ENCODE peak calls at places on chromosome 7, in eight cellular contexts. T is H54; X is ELR; I is activated CD8-positive, alpha-beta memory T cell treated with anti-CD3 and anti-CD28 coated beads for 4 hours; P is NK-92 treated with Interleukin-12 subunit alpha and Interleukin-12 subunit beta, amount 100 ng/mL, for 24 hours; Q is progenitor cell of endocrine pancreas; M is breast epithelium; Z is midbrain. V is an unnamed sample.

GRCh38 chr7:20514364-20514763 is 101.1 kb upstream of the ABCB5 start:
- DNase-seq in Q (no peak), P (no peak), M (no peak), X (peak; percentile 0), Z (peak; percentile 43), I (no peak), T (peak; percentile 27), V (no peak)

GRCh38 chr7:94559972-94560371 is 50.4 kb downstream of the CASD1 start:
- DNase-seq in T (no peak), Z (no peak), X (no peak), I (no peak), Q (no peak), P (no peak), M (no peak), V (no peak)

GRCh38 chr7:137164251-137164650 is 179.3 kb downstream of the PTN start:
- DNase-seq in I (no peak), Z (no peak), T (no peak), Q (no peak), X (no peak), P (no peak), M (no peak), V (no peak)

GRCh38 chr7:157426463-157427301 is 89.9 kb downstream of the DNAJB6 start:
- DNase-seq in T (no peak), M (no peak), I (no peak), X (no peak), P (no peak), Q (no peak), Z (no peak), V (no peak)

GRCh38 chr7:114864278-114864677 is 57.6 kb upstream of the MDFIC start:
- DNase-seq in I (no peak), Q (no peak), M (no peak), Z (no peak), T (no peak), P (no peak), X (peak; percentile 39), V (no peak)

GRCh38 chr7:50552139-50552538 is 13.1 kb downstream of the DDC start:
- DNase-seq in T (no peak), Z (no peak), Q (no peak), P (no peak), I (no peak), M (no peak), X (no peak), V (no peak)

GRCh38 chr7:65477326-65477725 is 103.7 kb downstream of the ZNF92 start:
- DNase-seq in X (peak; percentile 30), I (no peak), T (peak; percentile 23), Q (no peak), Z (no peak), P (no peak), M (no peak), V (peak; percentile 33)

GRCh38 chr7:4040031-4040928 is 641.8 kb upstream of the FOXK1 start:
- DNase-seq in Z (no peak), X (no peak), T (no peak), I (no peak), P (no peak), M (no peak), Q (no peak), V (no peak)

GRCh38 chr7:155810607-155811559 is 1.4 kb downstream of the SHH start:
- DNase-seq in P (no peak), X (no peak), T (no peak), I (no peak), M (no peak), Q (no peak), Z (no peak), V (no peak)

GRCh38 chr7:102040569-102040968 is 223.1 kb downstream of the CUX1 start:
- DNase-seq in Q (no peak), X (no peak), Z (no peak), I (no peak), P (no peak), T (no peak), M (no peak), V (no peak)

GRCh38 chr7:116876664-116877442 is 14.5 kb downstream of the CAPZA2 start:
- DNase-seq in Q (no peak), P (no peak), T (no peak), Z (no peak), M (no peak), I (no peak), X (no peak), V (no peak)

GRCh38 chr7:143416565-143417149 is 8.0 kb upstream of the EPHA1 start:
- DNase-seq in Z (peak; percentile 43), Q (no peak), P (no peak), I (no peak), X (peak; percentile 69), M (no peak), T (peak; percentile 70), V (peak; percentile 73)

GRCh38 chr7:66557214-66558200 is 71.2 kb upstream of the KCTD7 start:
- DNase-seq in I (peak; percentile 25), P (peak; percentile 26), X (peak; percentile 54), M (peak; percentile 72), Z (peak; percentile 70), T (peak; percentile 65), Q (peak; percentile 70), V (peak; percentile 94)

GRCh38 chr7:479948-480499 is 39.6 kb downstream of the PDGFA start:
- DNase-seq in I (no peak), M (no peak), Z (no peak), X (no peak), P (no peak), T (no peak), Q (no peak), V (no peak)

GRCh38 chr7:51346136-51346535 is 29.5 kb upstream of the COBL start:
- DNase-seq in P (no peak), Z (no peak), M (no peak), Q (no peak), X (no peak), I (no peak), T (no peak), V (no peak)

GRCh38 chr7:16739863-16740622 is 13.5 kb upstream of the TSPAN13 start:
- DNase-seq in I (no peak), P (no peak), T (peak; percentile 92), Q (no peak), M (no peak), Z (no peak), X (peak; percentile 99), V (no peak)

GRCh38 chr7:47404005-47404404 is 177.9 kb downstream of the TNS3 start:
- DNase-seq in M (no peak), Q (no peak), X (no peak), I (no peak), Z (no peak), T (no peak), P (no peak), V (no peak)

GRCh38 chr7:19852192-19852591 is 78.8 kb upstream of the TMEM196 start:
- DNase-seq in M (no peak), I (no peak), Q (no peak), X (no peak), T (no peak), P (no peak), Z (no peak), V (no peak)

GRCh38 chr7:4958477-4959301 is at the start of gene MMD2:
- DNase-seq in P (no peak), M (no peak), T (no peak), Q (no peak), Z (no peak), I (no peak), X (no peak), V (no peak)

GRCh38 chr7:83267141-83267631 is 104.5 kb upstream of the PCLO start:
- DNase-seq in Q (no peak), I (no peak), P (no peak), X (peak; percentile 46), M (no peak), T (no peak), Z (no peak), V (no peak)

GRCh38 chr7:92723205-92723604 is 113.2 kb downstream of the CDK6 start:
- DNase-seq in X (peak; percentile 58), P (no peak), M (no peak), I (no peak), T (no peak), Q (no peak), Z (no peak), V (no peak)